ENCODE peak calls at places on chromosomes 13 and 19, in ten cellular contexts. Q, Y, A, L, B, R, G, F, T and J are unnamed samples.
A peak's percentile ranks its signal among the peaks of the same experiment; 100 is the strongest.

GRCh38 chr13:45199716-45200115 is 1.1 kb downstream of the KCTD4 start:
- DNase-seq in F (no peak), A (no peak), L (no peak), G (no peak), B (no peak), T (no peak), R (no peak), Q (no peak), Y (no peak), J (no peak)

GRCh38 chr19:46435009-46435408 is 6.3 kb upstream of the PNMA8C start:
- DNase-seq in Q (peak; percentile 59), T (peak; percentile 75), A (no peak), B (no peak), G (no peak), R (no peak), Y (no peak), F (no peak), L (no peak), J (no peak)

GRCh38 chr19:23093832-23094231 is 23.0 kb upstream of the ZNF730 start:
- DNase-seq in T (no peak), F (no peak), L (no peak), A (no peak), G (no peak), B (no peak), Q (no peak), R (no peak), Y (no peak), J (no peak)

GRCh38 chr13:63680704-63681103 is 2265.1 kb upstream of the PCDH20 start:
- DNase-seq in F (no peak), R (no peak), T (no peak), Y (no peak), Q (no peak), B (no peak), L (no peak), A (no peak), G (no peak), J (no peak)

GRCh38 chr19:17902701-17903100 is 30.1 kb upstream of the CCDC124 start:
- DNase-seq in L (no peak), B (no peak), F (no peak), A (no peak), R (no peak), Y (no peak), G (no peak), Q (no peak), T (no peak), J (no peak)

GRCh38 chr13:67204731-67205130 is 25.4 kb downstream of the PCDH9 start:
- DNase-seq in A (no peak), Y (no peak), F (no peak), G (no peak), R (no peak), Q (no peak), B (no peak), T (no peak), L (no peak), J (peak; percentile 43)

GRCh38 chr13:51270606-51271005 is 48.4 kb downstream of the FAM124A start:
- DNase-seq in A (no peak), L (no peak), Y (no peak), F (no peak), R (no peak), B (no peak), G (no peak), Q (no peak), T (no peak), J (no peak)

GRCh38 chr13:27151798-27152599 is 19.6 kb downstream of the USP12 start:
- DNase-seq in R (no peak), L (no peak), F (no peak), T (no peak), Q (no peak), B (no peak), A (no peak), G (no peak), Y (no peak), J (no peak)